ENCODE peak calls at places on chromosomes 12 and 14, in nine cellular contexts. V is PC-3; R is psoas muscle; T is neural crest cell; W is GM10248; S is CD4-positive, alpha-beta T cell; Z is cardiac fibroblast; A is right lobe of liver; K is natural killer cell. O is an unnamed sample.

GRCh38 chr12:96070670-96071279 is 35.4 kb upstream of the LTA4H start:
- DNase-seq in S (no peak), T (no peak), V (no peak), A (no peak), Z (peak), K (no peak), W (no peak), R (no peak), O (no peak)

GRCh38 chr14:36442824-36443241 is 77.2 kb downstream of the NKX2-1 start:
- DNase-seq in T (no peak), W (no peak), A (no peak), S (no peak), K (no peak), R (no peak), Z (no peak), V (no peak), O (no peak)

GRCh38 chr14:100532154-100532915 is 54.9 kb downstream of the BEGAIN start:
- DNase-seq in W (no peak), T (peak), R (no peak), Z (no peak), S (no peak), K (peak), A (peak), V (no peak), O (no peak)

GRCh38 chr12:113609692-113610469 is 138.2 kb upstream of the LHX5 start:
- DNase-seq in T (no peak), Z (no peak), V (no peak), W (no peak), A (no peak), R (no peak), S (no peak), K (no peak), O (no peak)

GRCh38 chr12:107091989-107092641 is 1.2 kb downstream of the CRY1 start:
- DNase-seq in A (no peak), Z (peak), W (peak), S (peak), R (no peak), T (peak), K (no peak), V (peak), O (no peak)

GRCh38 chr12:63955831-63956685 is 111.6 kb downstream of the SRGAP1 start:
- DNase-seq in T (no peak), A (no peak), R (no peak), S (no peak), Z (peak), K (no peak), V (no peak), W (no peak), O (no peak)

GRCh38 chr12:128316981-128317526 is 50.1 kb downstream of the TMEM132C start:
- DNase-seq in Z (no peak), R (no peak), K (no peak), W (no peak), T (no peak), A (no peak), S (no peak), V (no peak), O (no peak)

GRCh38 chr12:76623929-76624328 is 64.4 kb upstream of the OSBPL8 start:
- DNase-seq in T (no peak), R (no peak), W (no peak), Z (peak), K (no peak), S (no peak), V (peak), A (no peak), O (no peak)

DNA sequence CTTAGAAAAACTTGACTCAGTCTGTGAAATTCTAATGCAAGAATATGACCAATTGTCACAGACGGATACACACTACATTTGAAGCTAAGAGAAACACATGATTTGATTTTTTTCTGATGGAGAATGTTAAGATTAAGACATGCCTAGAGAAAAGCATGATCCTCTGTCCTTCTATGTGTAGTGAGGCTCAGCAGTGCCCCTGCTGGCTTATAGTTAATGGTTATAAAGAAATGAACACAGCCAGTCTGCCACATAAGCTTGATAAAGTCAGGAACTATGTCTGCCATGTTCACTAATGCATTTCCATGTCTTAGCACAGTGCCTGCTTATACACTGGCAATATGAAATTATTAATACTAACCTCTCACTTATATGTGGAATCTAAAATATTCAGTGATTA is 168.1 kb upstream of the DAAM1 start:
- DNase-seq in T (no peak), W (no peak), K (no peak), Z (peak), V (peak), R (no peak), S (no peak), A (no peak), O (no peak)
- TF ChIP-seq CTCF in T (peak), W (peak), K (no peak), Z (peak), V (peak), R (peak), S (peak), A (peak), O (peak)

DNA sequence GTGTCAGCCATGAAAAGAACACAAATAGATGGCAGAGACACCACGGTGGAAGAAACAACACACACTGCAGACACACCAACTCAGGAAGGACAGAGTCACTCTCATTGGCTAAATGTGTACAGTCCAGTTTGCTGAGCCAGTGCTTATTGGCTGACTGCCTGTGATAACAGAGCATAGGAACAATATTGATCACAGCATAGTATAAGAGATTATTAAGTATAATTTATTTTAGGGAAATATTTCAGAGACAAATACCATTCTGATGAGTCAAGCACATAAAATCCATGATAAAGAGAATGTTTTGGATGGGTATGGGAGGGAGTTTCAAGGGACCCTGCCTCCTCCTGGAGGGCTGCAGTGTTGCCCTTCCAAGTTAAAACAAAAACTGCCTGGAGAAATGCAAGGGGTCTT is 50.9 kb downstream of the BTG1 start:
- DNase-seq in W (no peak), V (peak), K (no peak), T (no peak), S (no peak), A (no peak), R (no peak), Z (peak), O (no peak)
- TF ChIP-seq CTCF in W (no peak), V (peak), K (no peak), T (no peak), S (no peak), A (no peak), R (no peak), Z (no peak), O (no peak)

GRCh38 chr12:26863515-26863914 is 30.5 kb upstream of the ITPR2 start:
- DNase-seq in Z (peak), A (no peak), S (no peak), T (no peak), R (no peak), K (no peak), W (no peak), V (peak), O (no peak)
- TF ChIP-seq CTCF in Z (peak), A (peak), S (no peak), T (peak), R (no peak), K (no peak), W (no peak), V (peak), O (peak)

DNA sequence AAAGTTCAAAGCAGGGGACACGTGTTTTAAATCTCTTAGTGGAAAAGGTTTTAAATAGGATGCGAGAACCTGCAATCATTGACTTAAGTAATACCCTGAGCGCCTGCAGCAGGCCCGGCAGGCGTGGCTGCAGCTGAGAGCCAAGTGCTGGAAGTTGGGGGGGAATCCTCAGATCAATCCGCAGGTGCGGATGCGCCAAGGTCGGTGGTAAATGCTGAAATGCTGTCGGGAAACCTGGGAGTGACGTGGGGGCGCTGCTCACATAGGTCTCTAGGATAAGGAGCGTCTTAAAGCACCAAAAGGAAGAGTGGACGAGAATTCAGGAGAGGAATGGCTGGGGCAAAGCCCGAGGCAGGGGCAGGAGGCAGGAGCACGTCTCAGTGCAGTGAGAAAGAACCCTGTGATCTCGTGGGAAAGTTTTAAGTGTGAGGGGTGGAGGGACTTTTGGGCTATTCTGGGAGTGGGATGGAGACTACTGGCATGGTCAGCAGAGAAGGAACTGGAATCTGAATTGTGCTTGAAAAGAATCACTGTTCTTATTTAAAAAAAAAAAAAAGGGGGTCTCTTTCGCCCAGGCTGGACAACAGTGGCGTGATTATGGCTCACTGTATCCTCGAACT is 883 bp upstream of the CDCA4 start:
- DNase-seq in T (peak), Z (no peak), S (no peak), A (peak), K (no peak), W (no peak), R (no peak), V (peak), O (no peak)
- TF ChIP-seq CTCF in T (no peak), Z (no peak), S (no peak), A (no peak), K (no peak), W (peak), R (no peak), V (peak), O (peak)

GRCh38 chr12:67014642-67015041 is 254.5 kb upstream of the CAND1 start:
- DNase-seq in A (no peak), V (no peak), T (no peak), Z (no peak), W (no peak), S (no peak), K (no peak), R (no peak), O (no peak)

GRCh38 chr12:67019070-67019469 is 250.1 kb upstream of the CAND1 start:
- DNase-seq in V (no peak), W (no peak), A (no peak), S (no peak), Z (no peak), T (no peak), R (no peak), K (no peak), O (no peak)

DNA sequence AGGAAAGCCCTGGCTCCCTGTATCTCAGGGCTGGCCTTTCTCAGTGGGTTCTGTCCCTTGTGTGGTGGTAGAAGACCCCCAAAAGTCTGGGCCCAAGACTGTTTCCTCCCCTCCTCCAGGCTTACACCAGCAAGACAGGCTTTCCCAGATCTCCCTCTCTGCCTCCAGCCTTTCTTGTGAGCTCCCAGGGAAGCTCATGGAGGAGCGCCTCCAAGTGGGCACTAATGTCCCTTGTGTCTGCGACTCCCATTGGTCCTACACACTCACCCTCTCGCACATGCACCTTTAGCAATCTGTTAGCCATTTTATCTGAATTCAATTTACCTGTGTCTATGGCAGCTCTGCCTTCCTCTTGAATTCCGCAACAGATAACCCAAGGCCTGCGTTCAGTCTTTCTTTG is 251.1 kb upstream of the CAND1 start:
- DNase-seq in R (no peak), Z (no peak), S (no peak), W (no peak), V (peak), T (no peak), A (no peak), K (no peak), O (no peak)
- TF ChIP-seq CTCF in R (no peak), Z (no peak), S (no peak), W (no peak), V (peak), T (no peak), A (no peak), K (no peak), O (no peak)

GRCh38 chr14:105045710-105046326 is 19.4 kb downstream of the GPR132 start:
- DNase-seq in S (peak), V (peak), Z (peak), A (peak), K (peak), W (peak), R (peak), T (peak), O (peak)

GRCh38 chr14:105042813-105043212 is 21.9 kb upstream of the CDCA4 start:
- DNase-seq in A (no peak), T (no peak), K (no peak), V (no peak), R (no peak), Z (no peak), S (no peak), W (no peak), O (no peak)

GRCh38 chr14:105041841-105042765 is 21.2 kb upstream of the CDCA4 start:
- DNase-seq in R (peak), A (no peak), T (no peak), K (no peak), S (no peak), Z (no peak), V (peak), W (no peak), O (no peak)

GRCh38 chr14:105046891-105047282 is 18.3 kb downstream of the GPR132 start:
- DNase-seq in Z (no peak), K (no peak), R (no peak), W (peak), V (no peak), T (no peak), S (no peak), A (no peak), O (no peak)

GRCh38 chr14:105043656-105044055 is 21.6 kb downstream of the GPR132 start:
- DNase-seq in K (no peak), S (no peak), V (no peak), A (no peak), T (no peak), W (no peak), Z (no peak), R (no peak), O (no peak)
- TF ChIP-seq CTCF in K (no peak), S (no peak), V (no peak), A (no peak), T (no peak), W (no peak), Z (no peak), R (no peak), O (no peak)